ENCODE peak calls at places on chromosomes 1 and 21, in four cellular contexts. R, V, B and Z are unnamed samples.

GRCh38 chr21:38810034-38810825 is 4.5 kb downstream of the ETS2 start:
- DNase-seq in R (no peak), V (no peak), B (no peak), Z (no peak)

GRCh38 chr1:151720974-151721787 is at the start of gene RIIAD1:
- DNase-seq in R (peak), V (no peak), B (peak), Z (peak)

GRCh38 chr1:240415532-240415931 is 196.4 kb downstream of the GREM2 start:
- DNase-seq in R (no peak), V (peak), B (no peak), Z (no peak)

GRCh38 chr1:225811622-225812487 is 1.9 kb downstream of the EPHX1 start:
- DNase-seq in R (peak), V (no peak), B (no peak), Z (peak)

GRCh38 chr1:168835791-168836190 is 106.8 kb upstream of the DPT start:
- DNase-seq in R (no peak), V (no peak), B (no peak), Z (no peak)

GRCh38 chr1:208137144-208137682 is 107.0 kb downstream of the PLXNA2 start:
- DNase-seq in R (no peak), V (peak), B (peak), Z (no peak)

GRCh38 chr1:41850029-41850428 is 68.7 kb downstream of the HIVEP3 start:
- DNase-seq in R (no peak), V (no peak), B (no peak), Z (no peak)

GRCh38 chr1:23581219-23581618 is 21.9 kb upstream of the ID3 start:
- DNase-seq in R (no peak), V (peak), B (no peak), Z (no peak)

GRCh38 chr1:28129150-28129549 is 40.7 kb upstream of the EYA3 start:
- DNase-seq in R (no peak), V (peak), B (no peak), Z (no peak)

GRCh38 chr1:15007842-15008241 is 145.7 kb upstream of the TMEM51 start:
- DNase-seq in R (no peak), V (no peak), B (no peak), Z (no peak)

GRCh38 chr1:1371354-1371740 is 3.7 kb downstream of the AURKAIP1 start:
- DNase-seq in R (no peak), V (no peak), B (no peak), Z (no peak)

GRCh38 chr1:84847253-84848247 is 45.5 kb downstream of the LPAR3 start:
- DNase-seq in R (no peak), V (peak), B (peak), Z (no peak)

GRCh38 chr1:110384581-110385321 is 6.1 kb downstream of the SLC16A4 start:
- DNase-seq in R (no peak), V (no peak), B (no peak), Z (no peak)

GRCh38 chr1:204139088-204139487 is 12.8 kb downstream of the ETNK2 start:
- DNase-seq in R (no peak), V (no peak), B (no peak), Z (no peak)

GRCh38 chr1:65421341-65422174 is 1.1 kb downstream of the LEPR start:
- DNase-seq in R (no peak), V (peak), B (no peak), Z (no peak)

GRCh38 chr1:155272466-155273133 is 704 bp downstream of the CLK2 start:
- DNase-seq in R (peak), V (peak), B (no peak), Z (peak)

GRCh38 chr1:179310721-179311120 is 17.1 kb downstream of the SOAT1 start:
- DNase-seq in R (peak), V (peak), B (no peak), Z (no peak)

GRCh38 chr1:55781944-55782482 is 566.8 kb upstream of the USP24 start:
- DNase-seq in R (no peak), V (peak), B (no peak), Z (no peak)

GRCh38 chr1:38690790-38691189 is 168.8 kb downstream of the RRAGC start:
- DNase-seq in R (no peak), V (peak), B (no peak), Z (no peak)

GRCh38 chr1:228317411-228317828 is 89.2 kb downstream of the TRIM11 start:
- DNase-seq in R (no peak), V (no peak), B (no peak), Z (no peak)

GRCh38 chr1:6174621-6175410 is 5.3 kb downstream of the CHD5 start:
- DNase-seq in R (no peak), V (no peak), B (no peak), Z (no peak)